ENCODE peak calls at places on chromosomes 1 and 21, in four cellular contexts. One of them, this sample, is unnamed.
A peak's percentile ranks its signal among the peaks of the same experiment; 100 is the strongest.

GRCh38 chr1:181101581-181102226 is 13.2 kb downstream of the IER5 start:
- DNase-seq in IMR-90: peak; percentile 74
- DNase-seq in astrocyte: peak; percentile 75
- DNase-seq in NT2/D1: peak; percentile 92
- DNase-seq in this sample: peak; percentile 92

GRCh38 chr1:243550276-243550675 is 294.4 kb downstream of the SDCCAG8 start:
- DNase-seq in IMR-90: peak; percentile 66
- DNase-seq in NT2/D1: no peak
- DNase-seq in astrocyte: peak; percentile 83
- DNase-seq in this sample: no peak

GRCh38 chr21:42367379-42368165 is 1.2 kb upstream of the TFF1 start:
- DNase-seq in astrocyte: no peak
- DNase-seq in NT2/D1: no peak
- DNase-seq in IMR-90: no peak
- DNase-seq in this sample: no peak

GRCh38 chr1:186617860-186618780 is 62.1 kb downstream of the PTGS2 start:
- DNase-seq in astrocyte: peak; percentile 25
- DNase-seq in NT2/D1: no peak
- DNase-seq in IMR-90: no peak
- DNase-seq in this sample: no peak

GRCh38 chr1:220487297-220487820 is 40.6 kb upstream of the MARK1 start:
- DNase-seq in NT2/D1: no peak
- DNase-seq in IMR-90: peak; percentile 20
- DNase-seq in astrocyte: peak; percentile 51
- DNase-seq in this sample: no peak

GRCh38 chr1:86018311-86018923 is 138.2 kb downstream of the COL24A1 start:
- DNase-seq in astrocyte: no peak
- DNase-seq in NT2/D1: peak; percentile 22
- DNase-seq in IMR-90: peak; percentile 23
- DNase-seq in this sample: peak; percentile 54

GRCh38 chr1:226082959-226083302 is 20.4 kb downstream of the H3-3A start:
- DNase-seq in IMR-90: no peak
- DNase-seq in astrocyte: peak; percentile 16
- DNase-seq in NT2/D1: no peak
- DNase-seq in this sample: peak; percentile 85

GRCh38 chr1:19650416-19651140 is 6.5 kb downstream of the NBL1 start:
- DNase-seq in IMR-90: no peak
- DNase-seq in NT2/D1: no peak
- DNase-seq in astrocyte: no peak
- DNase-seq in this sample: no peak

GRCh38 chr1:38872401-38873026 is 634 bp downstream of the MYCBP start:
- DNase-seq in NT2/D1: peak; percentile 15
- DNase-seq in astrocyte: peak; percentile 7
- DNase-seq in IMR-90: peak; percentile 31
- DNase-seq in this sample: no peak

GRCh38 chr1:85343612-85344255 is 67.3 kb upstream of the BCL10 start:
- DNase-seq in astrocyte: peak; percentile 95
- DNase-seq in IMR-90: peak; percentile 82
- DNase-seq in NT2/D1: no peak
- DNase-seq in this sample: no peak

GRCh38 chr21:16976132-16976666 is 536.6 kb upstream of the CXADR start:
- DNase-seq in astrocyte: peak; percentile 1
- DNase-seq in IMR-90: no peak
- DNase-seq in NT2/D1: no peak
- DNase-seq in this sample: no peak

GRCh38 chr1:162689745-162690671 is 57.7 kb downstream of the DDR2 start:
- DNase-seq in IMR-90: peak; percentile 36
- DNase-seq in NT2/D1: no peak
- DNase-seq in astrocyte: peak; percentile 37
- DNase-seq in this sample: no peak

GRCh38 chr1:47128221-47128620 is 9.0 kb upstream of the CYP4A22 start:
- DNase-seq in NT2/D1: no peak
- DNase-seq in IMR-90: no peak
- DNase-seq in astrocyte: no peak
- DNase-seq in this sample: no peak

DNA sequence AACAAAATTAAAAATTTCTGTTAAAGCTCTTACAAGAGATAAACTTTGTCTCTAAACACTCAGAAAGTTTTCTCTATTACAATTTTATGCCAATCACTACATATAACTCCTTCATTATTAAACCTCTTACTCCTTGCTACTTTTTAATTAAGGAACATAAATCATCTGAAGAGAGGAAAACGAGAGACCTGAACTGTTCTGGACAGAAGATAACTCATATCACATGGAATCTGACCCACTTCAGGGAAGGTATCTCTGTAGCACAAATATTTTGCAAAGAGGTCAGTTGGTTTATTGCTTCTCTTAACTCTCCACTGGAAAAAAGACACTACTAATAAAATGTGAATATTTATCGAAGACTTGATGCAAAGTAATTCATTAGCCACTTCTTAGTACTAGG is 199.5 kb downstream of the VAV3 start:
- DNase-seq in IMR-90: no peak
- DNase-seq in astrocyte: no peak
- DNase-seq in NT2/D1: no peak
- DNase-seq in this sample: no peak
- H3K36me3 ChIP-seq in IMR-90: no peaks in the 10 kb centered on the region
- H3K36me3 ChIP-seq in astrocyte: no peaks in the 10 kb centered on the region
- H3K36me3 ChIP-seq in NT2/D1: no peaks in the 10 kb centered on the region
- H3K36me3 ChIP-seq in this sample: no peaks in the 10 kb centered on the region

DNA sequence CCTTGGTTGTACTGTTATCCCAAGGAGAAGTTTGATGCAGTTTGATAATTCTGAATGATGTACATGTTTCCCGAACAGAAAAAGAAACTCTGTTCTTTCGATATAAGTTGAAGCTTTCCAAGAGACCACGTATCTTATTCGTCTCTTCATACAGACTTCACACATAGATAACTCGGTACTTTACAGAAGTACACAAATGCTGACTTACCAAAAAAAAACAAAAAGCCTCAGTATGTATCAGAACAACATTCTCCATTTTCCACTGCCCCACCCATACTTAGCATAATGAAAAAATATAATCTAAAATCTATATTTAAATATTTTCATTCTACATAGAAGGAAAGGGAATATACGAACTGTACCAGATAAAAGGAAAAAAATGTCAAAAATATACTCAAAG is 2.2 kb downstream of the FOXJ3 start:
- DNase-seq in IMR-90: no peak
- DNase-seq in NT2/D1: no peak
- DNase-seq in astrocyte: no peak
- DNase-seq in this sample: no peak
- H3K9ac ChIP-seq in IMR-90: no peak overlapping the region
- H3K9ac ChIP-seq in NT2/D1: no peak overlapping the region
- H3K9ac ChIP-seq in astrocyte: no peak overlapping the region
- H3K9ac ChIP-seq in this sample: no peak overlapping the region

DNA sequence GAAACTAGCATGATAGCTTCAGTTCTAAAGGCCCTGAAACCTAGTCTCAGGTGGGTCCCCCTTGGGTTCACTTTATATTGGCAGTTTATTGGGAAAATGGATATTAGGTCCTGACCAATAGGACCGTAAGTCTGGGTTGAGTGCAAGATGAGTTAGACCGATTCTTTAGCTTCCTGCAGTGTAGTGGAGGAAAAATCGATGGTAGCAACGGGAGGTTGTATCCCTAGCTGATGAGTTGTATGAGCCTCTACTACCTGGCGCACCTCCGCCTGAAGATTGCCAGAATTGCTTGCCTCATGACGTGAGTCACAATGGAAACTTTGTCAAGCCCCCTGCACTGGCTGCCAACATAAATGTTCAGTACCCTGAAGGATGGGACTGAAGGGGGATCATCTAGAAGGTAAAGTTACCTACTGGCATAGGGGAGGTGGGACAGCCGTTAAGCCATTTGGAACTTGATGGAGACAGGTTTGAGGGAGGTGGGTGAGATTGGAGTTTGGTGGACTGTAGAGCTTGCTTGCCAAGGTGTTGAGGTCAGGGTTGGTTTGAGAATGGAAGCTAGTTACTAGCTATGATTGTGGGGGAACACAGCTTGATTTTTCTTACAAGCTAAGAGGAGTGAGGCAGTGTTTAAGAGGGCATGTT is 4.0 kb downstream of the RCC1 start:
- DNase-seq in IMR-90: no peak
- DNase-seq in astrocyte: peak; percentile 38
- DNase-seq in NT2/D1: no peak
- DNase-seq in this sample: peak; percentile 67
- H3K4me1 ChIP-seq in IMR-90: peaks cover 13% of the 10 kb centered on the region
- H3K4me1 ChIP-seq in astrocyte: peaks cover 25% of the 10 kb centered on the region
- H3K4me1 ChIP-seq in NT2/D1: no peaks in the 10 kb centered on the region
- H3K4me1 ChIP-seq in this sample: no peaks in the 10 kb centered on the region

DNA sequence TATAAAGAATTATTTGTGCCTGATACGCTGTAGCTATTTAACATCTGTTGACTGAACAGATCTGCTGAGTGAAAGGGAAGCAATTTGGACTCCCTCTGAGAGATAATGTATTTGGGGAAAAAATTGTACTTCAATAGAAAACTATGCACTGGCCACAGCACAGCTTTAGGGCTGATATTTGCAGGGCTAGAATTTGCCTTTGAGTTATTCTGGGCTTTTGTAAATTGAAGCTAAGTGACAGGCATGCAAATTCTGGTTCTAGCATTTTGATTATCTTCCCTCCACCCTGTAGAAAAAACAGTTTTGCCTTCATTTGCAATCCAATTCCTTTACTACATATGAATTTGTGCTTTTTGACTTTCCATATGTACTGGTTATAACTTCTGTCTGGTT is 7.9 kb downstream of the KYAT3 start:
- DNase-seq in astrocyte: no peak
- DNase-seq in IMR-90: no peak
- DNase-seq in NT2/D1: no peak
- DNase-seq in this sample: no peak
- H3K36me3 ChIP-seq in astrocyte: no peaks in the 10 kb centered on the region
- H3K36me3 ChIP-seq in IMR-90: peaks cover 9% of the 10 kb centered on the region
- H3K36me3 ChIP-seq in NT2/D1: peaks cover 78% of the 10 kb centered on the region
- H3K36me3 ChIP-seq in this sample: peaks cover 73% of the 10 kb centered on the region

GRCh38 chr1:22755641-22756040 is 45.0 kb downstream of the EPHB2 start:
- DNase-seq in NT2/D1: no peak
- DNase-seq in astrocyte: no peak
- DNase-seq in IMR-90: peak; percentile 31
- DNase-seq in this sample: no peak

GRCh38 chr1:22752339-22752738 is 41.7 kb downstream of the EPHB2 start:
- DNase-seq in astrocyte: no peak
- DNase-seq in IMR-90: no peak
- DNase-seq in NT2/D1: no peak
- DNase-seq in this sample: no peak

GRCh38 chr1:22754824-22755223 is 44.2 kb downstream of the EPHB2 start:
- DNase-seq in astrocyte: no peak
- DNase-seq in IMR-90: no peak
- DNase-seq in NT2/D1: no peak
- DNase-seq in this sample: no peak

GRCh38 chr1:22753396-22754083 is 42.9 kb downstream of the EPHB2 start:
- DNase-seq in NT2/D1: no peak
- DNase-seq in astrocyte: peak; percentile 51
- DNase-seq in IMR-90: peak; percentile 82
- DNase-seq in this sample: no peak

GRCh38 chr1:22754106-22754768 is 43.6 kb downstream of the EPHB2 start:
- DNase-seq in IMR-90: peak; percentile 54
- DNase-seq in astrocyte: no peak
- DNase-seq in NT2/D1: no peak
- DNase-seq in this sample: no peak
- H3K9ac ChIP-seq in IMR-90: no peak overlapping the region
- H3K9ac ChIP-seq in astrocyte: peak overlapping the region; percentile 45
- H3K9ac ChIP-seq in NT2/D1: no peak overlapping the region
- H3K9ac ChIP-seq in this sample: no peak overlapping the region

GRCh38 chr21:44918581-44919033 is 2.1 kb downstream of the ITGB2 start:
- DNase-seq in NT2/D1: no peak
- DNase-seq in IMR-90: no peak
- DNase-seq in astrocyte: no peak
- DNase-seq in this sample: peak; percentile 80

GRCh38 chr21:44919913-44920693 is 596 bp downstream of the ITGB2 start:
- DNase-seq in IMR-90: no peak
- DNase-seq in NT2/D1: no peak
- DNase-seq in astrocyte: no peak
- DNase-seq in this sample: peak; percentile 45

GRCh38 chr21:44920694-44921604 is at the start of gene ITGB2:
- DNase-seq in NT2/D1: no peak
- DNase-seq in IMR-90: no peak
- DNase-seq in astrocyte: no peak
- DNase-seq in this sample: peak; percentile 49

GRCh38 chr21:44918107-44918470 is 2.6 kb downstream of the ITGB2 start:
- DNase-seq in astrocyte: no peak
- DNase-seq in NT2/D1: no peak
- DNase-seq in IMR-90: no peak
- DNase-seq in this sample: peak; percentile 29

DNA sequence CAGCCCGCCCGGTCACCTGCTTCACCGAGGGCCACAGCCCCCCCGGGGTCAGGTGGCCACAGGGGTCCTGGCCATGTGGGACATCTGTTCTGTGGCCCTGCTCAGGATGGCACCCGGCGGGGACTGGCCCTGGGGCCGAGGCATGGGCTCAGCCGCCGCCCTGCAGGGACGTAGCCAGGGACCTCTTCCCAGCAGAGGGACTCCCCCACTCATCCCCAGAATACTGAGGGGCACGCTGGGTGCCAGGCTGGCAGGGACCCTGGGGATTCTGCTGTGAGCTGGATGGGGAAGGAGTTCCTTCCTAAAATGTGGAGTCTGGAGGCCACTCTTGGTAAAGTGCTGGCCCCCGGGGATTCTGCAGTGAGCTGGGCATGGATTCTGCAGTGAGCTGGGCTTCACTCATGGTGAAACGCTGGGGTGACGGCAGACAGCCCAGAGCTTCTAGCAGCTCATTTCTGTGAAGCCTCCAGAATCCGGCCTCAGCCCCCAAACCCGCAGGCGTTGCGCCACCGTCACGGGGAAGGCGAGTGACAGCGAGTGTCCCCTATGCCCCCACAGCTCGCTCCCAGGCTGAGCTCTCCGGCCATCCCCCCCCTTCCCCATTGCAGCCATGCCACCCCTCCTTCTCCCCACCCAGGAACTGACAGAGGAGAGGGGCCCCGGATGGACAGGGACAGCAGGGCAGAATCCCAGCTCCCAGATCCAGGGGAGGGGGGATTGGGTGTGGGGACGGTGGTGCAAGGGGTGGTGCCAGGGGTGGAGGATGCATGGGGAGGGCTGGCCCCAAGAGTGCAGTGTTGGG is 1.4 kb downstream of the ITGB2 start:
- DNase-seq in NT2/D1: no peak
- DNase-seq in IMR-90: no peak
- DNase-seq in astrocyte: no peak
- DNase-seq in this sample: peak; percentile 44
- H3K4me1 ChIP-seq in NT2/D1: peaks cover 10% of the 10 kb centered on the region
- H3K4me1 ChIP-seq in IMR-90: no peaks in the 10 kb centered on the region
- H3K4me1 ChIP-seq in astrocyte: peaks cover 10% of the 10 kb centered on the region
- H3K4me1 ChIP-seq in this sample: no peaks in the 10 kb centered on the region

DNA sequence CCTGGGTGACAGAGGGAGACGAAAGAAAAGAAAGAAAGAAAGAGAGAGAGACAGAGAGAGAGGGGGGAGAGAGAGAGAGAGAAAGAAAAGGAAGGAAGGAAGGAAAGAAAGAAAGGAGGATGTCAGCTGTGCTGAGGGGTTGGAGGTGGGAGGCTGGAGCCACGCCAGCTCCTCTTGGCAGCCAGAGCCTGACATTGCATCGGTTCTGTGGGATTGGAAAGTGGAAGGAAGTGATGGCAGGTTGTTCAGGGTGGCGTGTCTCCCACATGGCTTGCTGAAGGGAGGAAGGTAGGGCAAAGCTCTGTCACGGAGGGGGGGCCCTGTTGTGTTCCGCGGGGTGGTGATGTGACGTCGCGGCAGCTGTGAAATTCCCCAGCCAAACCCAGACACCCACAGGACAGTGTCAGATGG is 30.7 kb downstream of the EIF2D start:
- DNase-seq in astrocyte: no peak
- DNase-seq in IMR-90: no peak
- DNase-seq in NT2/D1: no peak
- DNase-seq in this sample: no peak
- H3K36me3 ChIP-seq in astrocyte: no peaks in the 10 kb centered on the region
- H3K36me3 ChIP-seq in IMR-90: peaks cover 1% of the 10 kb centered on the region
- H3K36me3 ChIP-seq in NT2/D1: peaks cover 2% of the 10 kb centered on the region
- H3K36me3 ChIP-seq in this sample: no peaks in the 10 kb centered on the region

This sample was measured in endodermal cell.